ENCODE peak calls at places on chromosomes 3 and 15, in eight cellular contexts. S, N, H, R, W, G, U and D are unnamed samples. For H3K4me1, the result is how much of the 10 kb centered on the place peaks cover.

GRCh38 chr3:142618917-142619401 is 22.8 kb downstream of the PLS1 start:
- DNase-seq in W (peak), U (peak), N (no peak), G (no peak), R (no peak), S (no peak), H (no peak), D (no peak)

GRCh38 chr3:53836084-53836872 is 9.9 kb downstream of the CHDH start:
- DNase-seq in U (no peak), S (no peak), R (no peak), N (no peak), H (no peak), W (no peak), G (no peak), D (no peak)

GRCh38 chr3:81965696-81966095 is 204.3 kb upstream of the GBE1 start:
- DNase-seq in S (no peak), H (no peak), U (no peak), R (no peak), W (no peak), N (peak), G (no peak), D (no peak)

GRCh38 chr3:44555753-44556152 is 760 bp downstream of the ZKSCAN7 start:
- DNase-seq in N (peak), H (no peak), W (no peak), G (no peak), S (no peak), U (no peak), R (peak), D (no peak)

GRCh38 chr3:151037746-151038145 is 47.7 kb upstream of the MED12L start:
- DNase-seq in G (no peak), R (no peak), S (no peak), W (peak), N (no peak), U (peak), H (peak), D (no peak)

GRCh38 chr15:77702211-77702957 is 69.7 kb upstream of the LINGO1 start:
- DNase-seq in S (peak), G (peak), W (peak), U (peak), R (no peak), H (no peak), N (peak), D (peak)

GRCh38 chr3:127108796-127109195 is 84.1 kb upstream of the PRR23E start:
- DNase-seq in W (no peak), R (no peak), S (no peak), N (no peak), U (no peak), H (no peak), G (peak), D (no peak)

GRCh38 chr3:88307666-88308065 is 157.9 kb downstream of the C3orf38 start:
- DNase-seq in H (no peak), W (no peak), S (no peak), N (peak), R (no peak), U (no peak), G (peak), D (no peak)

GRCh38 chr15:75955720-75956119 is 52.0 kb downstream of the FBXO22 start:
- DNase-seq in R (no peak), U (no peak), H (no peak), W (no peak), G (no peak), N (peak), S (no peak), D (no peak)

GRCh38 chr3:71601811-71602210 is 18.3 kb upstream of the FOXP1 start:
- DNase-seq in H (no peak), U (no peak), N (no peak), S (no peak), G (no peak), R (no peak), W (peak), D (no peak)

GRCh38 chr3:157958471-157958870 is 147.7 kb downstream of the SHOX2 start:
- DNase-seq in N (peak), G (no peak), W (no peak), S (no peak), R (peak), U (no peak), H (no peak), D (no peak)

GRCh38 chr3:13019243-13019701 is 54.0 kb downstream of the IQSEC1 start:
- DNase-seq in S (no peak), U (peak), N (peak), H (no peak), G (peak), W (no peak), R (peak), D (peak)

GRCh38 chr3:171459942-171460225 is 321 bp downstream of the TNIK start:
- DNase-seq in S (no peak), U (no peak), G (no peak), W (peak), H (no peak), N (no peak), R (no peak), D (no peak)

GRCh38 chr3:135694142-135694541 is 271.4 kb upstream of the PPP2R3A start:
- DNase-seq in N (peak), G (no peak), U (no peak), R (no peak), W (no peak), S (no peak), H (no peak), D (no peak)

GRCh38 chr3:50261505-50261904 is 7.4 kb upstream of the SEMA3B start:
- DNase-seq in U (no peak), H (no peak), S (no peak), G (no peak), N (no peak), W (no peak), R (no peak), D (no peak)

GRCh38 chr3:175404026-175404425 is 544.9 kb downstream of the NAALADL2 start:
- DNase-seq in R (no peak), S (no peak), U (no peak), G (no peak), N (no peak), H (no peak), W (no peak), D (no peak)

GRCh38 chr15:71291723-71292122 is 176.5 kb downstream of the THSD4 start:
- DNase-seq in N (no peak), W (no peak), S (no peak), U (no peak), G (no peak), R (no peak), H (no peak), D (no peak)
- TF ChIP-seq EZH2phosphoT487 in N (no peak), W (no peak), S (no peak), U (no peak), G (no peak), R (no peak), H (no peak), D (no peak)

DNA sequence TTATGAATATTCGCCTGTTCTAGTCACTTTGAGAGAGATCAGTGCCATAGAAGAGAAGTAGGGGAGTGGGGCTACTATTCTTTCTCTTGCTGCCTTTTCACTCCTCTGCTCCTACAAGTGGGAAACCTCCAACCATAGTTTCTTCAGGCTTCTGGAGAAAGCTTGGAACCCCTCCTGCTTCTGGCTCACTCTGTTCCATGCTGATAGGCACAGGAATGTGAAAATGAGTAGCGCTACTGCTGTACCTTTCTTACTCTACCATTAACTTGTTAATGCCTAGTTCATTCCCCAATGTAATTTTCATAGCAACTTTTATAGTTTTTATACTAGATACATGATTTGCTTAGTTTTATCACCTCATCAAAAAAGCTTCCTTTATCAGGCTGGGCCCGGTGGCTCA is 26.7 kb upstream of the JMJD7 start:
- DNase-seq in S (no peak), G (no peak), W (no peak), R (no peak), H (no peak), U (no peak), N (no peak), D (no peak)
- H3K4me1 ChIP-seq in S (under half), G (under half), W (half or more), R (under half), H (under half), U (under half), N (under half), D (under half)

GRCh38 chr3:160870327-160870726 is 114.3 kb downstream of the PPM1L start:
- DNase-seq in S (no peak), N (peak), W (peak), G (peak), R (no peak), H (no peak), U (no peak), D (no peak)

DNA sequence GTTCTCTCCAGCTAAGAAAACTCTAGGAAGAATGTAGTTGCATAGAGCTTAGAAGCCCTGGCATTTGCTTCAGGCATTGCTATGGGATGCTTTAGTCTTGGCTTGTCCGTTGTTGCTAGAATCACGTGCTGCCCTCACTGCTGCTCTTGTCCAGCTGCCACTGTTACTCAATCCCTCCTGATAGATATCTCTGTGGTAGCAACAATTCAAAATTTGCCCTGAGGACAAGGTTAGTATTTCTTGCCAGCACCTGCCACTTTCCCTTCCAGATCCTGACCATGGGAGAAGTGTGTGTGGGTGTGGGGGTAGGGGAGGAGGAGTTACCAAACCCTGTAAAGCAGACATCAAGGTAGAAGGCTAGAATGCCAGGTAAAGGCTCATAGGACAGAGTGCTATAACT is 113.8 kb downstream of the PPM1L start:
- DNase-seq in U (peak), N (no peak), R (peak), H (no peak), S (no peak), G (no peak), W (peak), D (no peak)
- TF ChIP-seq CTCF in U (no peak), N (no peak), R (no peak), H (no peak), S (no peak), G (no peak), W (no peak), D (no peak)

DNA sequence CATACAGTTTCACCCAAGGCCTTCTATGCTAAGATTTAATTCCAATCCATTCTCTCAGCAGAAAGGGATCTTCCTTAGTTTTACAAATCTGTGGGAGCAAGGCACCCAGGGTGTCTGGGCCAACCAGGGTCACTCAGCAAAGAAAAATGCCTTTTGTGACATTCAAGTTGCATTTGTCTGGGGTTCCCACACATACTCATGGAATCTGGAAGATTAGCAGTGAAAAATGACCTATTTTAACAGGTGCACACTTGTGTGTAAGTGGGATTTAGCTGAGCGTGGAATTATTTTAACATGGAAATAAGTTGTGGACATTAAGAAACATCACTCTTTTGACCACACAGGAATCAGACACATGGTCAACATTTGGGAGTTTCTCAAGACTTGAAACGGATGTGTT is 234.8 kb downstream of the OPA1 start:
- DNase-seq in U (no peak), S (no peak), G (no peak), H (no peak), W (no peak), N (no peak), R (no peak), D (no peak)
- TF ChIP-seq EZH2phosphoT487 in U (no peak), S (no peak), G (no peak), H (no peak), W (no peak), N (no peak), R (no peak), D (no peak)

DNA sequence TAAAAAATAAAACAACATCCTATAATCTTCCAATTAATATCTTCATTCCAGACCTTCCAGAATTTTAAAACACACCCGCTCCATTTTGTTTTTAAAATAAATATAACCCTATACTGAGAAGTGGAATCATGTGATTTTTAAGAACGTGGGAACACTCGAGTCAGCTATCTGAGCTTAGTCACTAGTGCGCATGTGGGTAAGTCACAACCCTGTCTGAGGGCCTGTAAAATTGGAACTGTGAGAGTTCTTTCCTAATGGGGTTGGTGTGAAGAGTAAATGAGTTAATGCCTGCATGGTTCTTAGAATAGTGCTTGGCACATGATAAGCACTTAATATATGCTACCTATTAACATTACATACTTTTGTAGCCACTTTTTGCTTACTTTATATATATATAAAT is 19.9 kb upstream of the POLR2M start:
- DNase-seq in W (no peak), U (no peak), R (no peak), H (no peak), N (no peak), S (no peak), G (no peak), D (no peak)
- H3K4me1 ChIP-seq in W (under half), U (under half), R (under half), H (under half), N (under half), S (under half), G (under half), D (under half)